ENCODE peak calls at places on chromosomes 7 and 10, in four cellular contexts. K is MCF 10A, P is ovary, Z is fibroblast of lung. T is an unnamed sample.

GRCh38 chr7:26291699-26292538 is at the start of gene SNX10:
- DNase-seq in Z (peak; percentile 45), K (peak; percentile 58), P (no peak), T (no peak)

GRCh38 chr7:22001345-22002004 is 55.8 kb upstream of the CDCA7L start:
- DNase-seq in Z (peak; percentile 80), P (no peak), K (peak; percentile 73), T (peak; percentile 79)

GRCh38 chr10:77156406-77156879 is 481.2 kb downstream of the KCNMA1 start:
- DNase-seq in Z (peak; percentile 84), P (no peak), K (peak; percentile 37), T (peak; percentile 90)

GRCh38 chr7:151481650-151482505 is 37.8 kb downstream of the RHEB start:
- DNase-seq in Z (no peak), P (no peak), K (no peak), T (no peak)

GRCh38 chr10:59537451-59537850 is 172.2 kb downstream of the SLC16A9 start:
- DNase-seq in K (no peak), Z (no peak), P (no peak), T (peak; percentile 58)

GRCh38 chr7:108246227-108246837 is 116.2 kb upstream of the LAMB4 start:
- DNase-seq in Z (peak; percentile 99), K (peak; percentile 84), P (no peak), T (peak; percentile 98)

GRCh38 chr7:73721237-73721848 is 1.9 kb upstream of the STX1A start:
- DNase-seq in K (peak; percentile 94), Z (no peak), P (no peak), T (no peak)

GRCh38 chr7:7662527-7662926 is 22.0 kb downstream of the UMAD1 start:
- DNase-seq in Z (peak; percentile 2), K (peak; percentile 20), P (no peak), T (peak; percentile 27)

GRCh38 chr7:135251502-135252327 is 18.1 kb downstream of the STRA8 start:
- DNase-seq in P (no peak), K (no peak), Z (no peak), T (no peak)

GRCh38 chr10:125554016-125554703 is 128.8 kb downstream of the TEX36 start:
- DNase-seq in Z (no peak), K (no peak), P (no peak), T (no peak)

GRCh38 chr7:137962875-137963507 is 38.9 kb downstream of the CREB3L2 start:
- DNase-seq in Z (no peak), P (no peak), K (no peak), T (no peak)

GRCh38 chr7:135519233-135519688 is 9.4 kb upstream of the CNOT4 start:
- DNase-seq in P (no peak), Z (no peak), K (no peak), T (no peak)

GRCh38 chr10:21318768-21319167 is 206.7 kb downstream of the SKIDA1 start:
- DNase-seq in P (peak; percentile 53), Z (peak; percentile 37), K (peak; percentile 52), T (peak; percentile 41)

GRCh38 chr7:126574838-126575250 is 677.9 kb downstream of the GRM8 start:
- DNase-seq in P (no peak), Z (peak; percentile 74), K (peak; percentile 79), T (peak; percentile 33)

GRCh38 chr10:100567826-100568225 is 32.1 kb downstream of the HIF1AN start:
- DNase-seq in Z (no peak), P (no peak), K (no peak), T (no peak)

GRCh38 chr7:87517136-87517805 is 41.8 kb upstream of the ABCB4 start:
- DNase-seq in Z (peak; percentile 65), P (no peak), K (no peak), T (peak; percentile 16)

GRCh38 chr7:105975770-105976428 is 12.8 kb downstream of the CDHR3 start:
- DNase-seq in P (no peak), K (no peak), Z (peak; percentile 49), T (peak; percentile 29)

GRCh38 chr10:13943735-13944398 is 357.1 kb downstream of the PRPF18 start:
- DNase-seq in Z (no peak), K (no peak), P (no peak), T (no peak)

GRCh38 chr10:75967491-75967890 is 536.1 kb downstream of the LRMDA start:
- DNase-seq in Z (peak; percentile 74), K (no peak), P (no peak), T (no peak)

GRCh38 chr7:66952343-66953043 is 31.5 kb downstream of the TMEM248 start:
- DNase-seq in Z (peak; percentile 61), P (no peak), K (peak; percentile 70), T (peak; percentile 46)

GRCh38 chr7:27656724-27657123 is 6.0 kb downstream of the HIBADH start:
- DNase-seq in K (no peak), Z (no peak), P (no peak), T (no peak)

GRCh38 chr10:131842351-131843088 is 58.3 kb upstream of the PPP2R2D start:
- DNase-seq in P (no peak), K (no peak), Z (no peak), T (no peak)

GRCh38 chr10:24848169-24848688 is 104.2 kb downstream of the PRTFDC1 start:
- DNase-seq in K (no peak), P (no peak), Z (no peak), T (peak; percentile 62)

GRCh38 chr10:86635402-86635801 is 18.9 kb upstream of the OPN4 start:
- DNase-seq in K (no peak), P (no peak), Z (peak; percentile 95), T (peak; percentile 92)

GRCh38 chr10:78849115-78849514 is 219.7 kb upstream of the ZMIZ1 start:
- DNase-seq in P (no peak), Z (no peak), K (no peak), T (no peak)

GRCh38 chr7:3232228-3232627 is 68.8 kb upstream of the SDK1 start:
- DNase-seq in Z (no peak), P (no peak), K (no peak), T (peak; percentile 91)

GRCh38 chr7:1585142-1585981 is 15.5 kb upstream of the PSMG3 start:
- DNase-seq in P (no peak), Z (no peak), K (no peak), T (no peak)

GRCh38 chr10:4725917-4726606 is 99.9 kb upstream of the AKR1E2 start:
- DNase-seq in P (no peak), K (peak; percentile 65), Z (peak; percentile 94), T (peak; percentile 81)

GRCh38 chr10:99119258-99119748 is 116.3 kb downstream of the HPSE2 start:
- DNase-seq in K (no peak), P (no peak), Z (no peak), T (no peak)

GRCh38 chr7:46291601-46292150 is 370.6 kb upstream of the IGFBP3 start:
- DNase-seq in Z (peak; percentile 81), P (peak; percentile 27), K (peak; percentile 82), T (peak; percentile 88)

GRCh38 chr10:80279146-80279545 is 10.3 kb downstream of the MAT1A start:
- DNase-seq in K (no peak), Z (no peak), P (no peak), T (no peak)

GRCh38 chr7:1920266-1920681 is 250.2 kb downstream of the ELFN1 start:
- DNase-seq in Z (no peak), K (no peak), P (no peak), T (no peak)

GRCh38 chr7:6181136-6181535 is 91.3 kb downstream of the CYTH3 start:
- DNase-seq in K (peak; percentile 17), P (no peak), Z (no peak), T (no peak)

DNA sequence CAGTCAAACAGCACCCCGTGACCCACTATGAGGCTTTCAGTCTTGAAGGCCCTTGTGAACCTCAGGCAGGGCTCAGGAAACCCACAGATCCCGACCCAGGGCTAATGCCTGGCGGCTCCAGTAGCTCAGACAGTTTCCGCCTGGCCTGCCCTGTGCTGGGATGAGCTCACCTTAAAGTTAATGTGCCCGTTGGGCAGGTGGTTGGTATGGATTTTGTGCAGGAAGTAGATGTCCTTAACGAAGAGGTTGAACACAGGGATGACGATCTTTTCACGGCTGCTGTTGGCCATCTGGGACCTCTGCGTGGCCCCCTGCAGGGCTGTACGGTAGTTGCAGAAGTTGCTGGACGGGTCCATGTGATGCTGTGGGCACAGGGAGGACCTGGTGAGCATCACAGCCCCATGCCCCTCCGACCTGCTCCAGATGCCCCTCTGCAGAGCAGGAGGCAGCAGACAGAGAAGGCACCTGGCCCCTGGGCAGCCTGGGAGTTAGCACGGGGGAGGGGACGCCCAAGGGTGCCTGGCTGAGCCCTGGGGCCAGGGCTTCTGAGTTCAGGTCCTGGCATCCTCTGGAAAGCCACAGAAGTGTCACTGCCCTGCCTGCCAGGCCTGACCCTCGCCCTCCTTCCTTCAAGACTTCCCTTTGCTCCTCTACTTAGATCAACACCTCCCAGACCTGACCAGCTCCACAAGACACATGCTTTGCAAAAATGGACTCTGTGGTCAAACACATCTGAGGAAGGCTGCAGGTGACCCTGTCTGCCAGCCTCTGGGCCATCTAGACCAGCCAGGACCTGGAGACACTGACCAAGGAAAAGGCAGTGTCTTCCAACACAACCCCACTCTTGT is 59.8 kb downstream of the CSGALNACT2 start:
- DNase-seq in P (peak; percentile 12), Z (no peak), K (peak; percentile 34), T (no peak)
- TF ChIP-seq CTCF in P (no peak), Z (peak; percentile 39), K (no peak), T (peak; percentile 34)

GRCh38 chr7:155559519-155560108 is 13.3 kb upstream of the CNPY1 start:
- DNase-seq in P (no peak), K (no peak), Z (no peak), T (no peak)

GRCh38 chr7:155556725-155557124 is 10.4 kb upstream of the CNPY1 start:
- DNase-seq in K (no peak), Z (no peak), P (no peak), T (no peak)

GRCh38 chr7:155558961-155559360 is 12.6 kb upstream of the CNPY1 start:
- DNase-seq in Z (no peak), K (no peak), P (no peak), T (no peak)

GRCh38 chr7:155558351-155558750 is 12.0 kb upstream of the CNPY1 start:
- DNase-seq in Z (no peak), P (no peak), K (no peak), T (no peak)

GRCh38 chr7:155557778-155558177 is 11.4 kb upstream of the CNPY1 start:
- DNase-seq in P (no peak), K (no peak), Z (no peak), T (no peak)
- TF ChIP-seq CTCF in P (no peak), K (no peak), Z (no peak), T (no peak)

GRCh38 chr7:12686234-12686893 is 1.1 kb upstream of the ARL4A start:
- DNase-seq in K (peak; percentile 90), P (peak; percentile 89), Z (peak; percentile 86), T (peak; percentile 80)

GRCh38 chr7:12684186-12684585 is 3.2 kb upstream of the ARL4A start:
- DNase-seq in Z (no peak), P (no peak), K (no peak), T (no peak)

GRCh38 chr7:12685550-12685949 is 1.9 kb upstream of the ARL4A start:
- DNase-seq in Z (peak; percentile 45), P (peak; percentile 28), K (peak; percentile 46), T (peak; percentile 52)

GRCh38 chr7:12684733-12685132 is 2.7 kb upstream of the ARL4A start:
- DNase-seq in Z (no peak), P (no peak), K (no peak), T (no peak)

GRCh38 chr7:12683678-12684077 is 3.8 kb upstream of the ARL4A start:
- DNase-seq in Z (no peak), K (no peak), P (no peak), T (peak; percentile 53)
- TF ChIP-seq CTCF in Z (peak; percentile 38), K (peak; percentile 48), P (no peak), T (peak; percentile 31)

DNA sequence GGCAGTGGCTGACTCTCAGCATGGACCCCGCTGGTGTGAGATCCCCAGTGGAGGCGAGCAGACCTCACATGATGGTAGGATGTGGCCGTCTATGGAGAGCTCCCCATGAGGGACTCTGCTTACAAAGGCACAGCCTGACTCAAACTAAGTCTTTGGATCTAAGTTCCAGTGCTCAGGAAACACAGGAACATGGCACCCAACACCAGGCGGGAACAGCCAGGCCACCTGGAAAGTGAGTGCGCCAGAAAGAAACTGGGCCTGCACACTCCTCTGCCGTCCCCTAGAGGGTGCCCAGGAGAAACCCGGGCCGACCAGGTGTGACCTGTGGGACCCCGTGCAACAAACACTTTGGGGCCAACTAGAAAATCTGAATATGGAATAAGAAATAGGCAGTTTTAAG is 10.0 kb downstream of the PITRM1 start:
- DNase-seq in K (no peak), Z (no peak), P (no peak), T (no peak)
- TF ChIP-seq CTCF in K (no peak), Z (peak; percentile 13), P (no peak), T (no peak)

T was measured in fibroblast of the aortic adventitia.